ENCODE peak calls at places on chromosomes 12 and 14, in five cellular contexts. J is neuronal stem cell, M is mesenchymal stem cell, C is H1, V is trophoblast cell. A is an unnamed sample.

GRCh38 chr12:130139971-130140547 is 22.2 kb upstream of the FZD10 start:
- DNase-seq in J (no peak), M (peak), C (no peak), V (no peak), A (no peak)

GRCh38 chr12:2183556-2184541 is 131.1 kb downstream of the CACNA1C start:
- DNase-seq in J (peak), M (peak), C (no peak), V (peak), A (no peak)

GRCh38 chr12:46187023-46187422 is 81.8 kb downstream of the SLC38A1 start:
- DNase-seq in J (no peak), M (peak), C (no peak), V (no peak), A (no peak)

GRCh38 chr12:24909667-24910066 is 39.2 kb downstream of the BCAT1 start:
- DNase-seq in J (no peak), M (peak), C (peak), V (peak), A (no peak)

GRCh38 chr12:113184900-113185179 is 438 bp downstream of the DDX54 start:
- DNase-seq in J (peak), M (peak), C (peak), V (peak), A (peak)

GRCh38 chr12:131894313-131894860 is at the start of gene ULK1:
- DNase-seq in J (peak), M (peak), C (peak), V (peak), A (peak)

GRCh38 chr12:22410497-22410896 is 76.0 kb upstream of the ST8SIA1 start:
- DNase-seq in J (no peak), M (no peak), C (no peak), V (peak), A (no peak)

GRCh38 chr14:101065696-101066694 is 162.5 kb upstream of the RTL1 start:
- DNase-seq in J (no peak), M (no peak), C (no peak), V (no peak), A (no peak)

GRCh38 chr14:32947792-32948191 is 9.1 kb downstream of the NPAS3 start:
- DNase-seq in J (no peak), M (no peak), C (no peak), V (peak), A (no peak)

GRCh38 chr12:122227341-122227740 is 1.5 kb upstream of the DIABLO start:
- DNase-seq in J (no peak), M (no peak), C (no peak), V (no peak), A (no peak)

GRCh38 chr12:112992541-112993398 is 14.5 kb downstream of the OAS2 start:
- DNase-seq in J (peak), M (peak), C (peak), V (peak), A (peak)

GRCh38 chr12:31474751-31475150 is 116.2 kb downstream of the DENND5B start:
- DNase-seq in J (no peak), M (no peak), C (no peak), V (no peak), A (no peak)

GRCh38 chr14:50399251-50400032 is 2.8 kb upstream of the CDKL1 start:
- DNase-seq in J (no peak), M (peak), C (no peak), V (no peak), A (no peak)

GRCh38 chr14:103543721-103544626 is 15.0 kb downstream of the TRMT61A start:
- DNase-seq in J (no peak), M (no peak), C (peak), V (no peak), A (no peak)

GRCh38 chr14:100533647-100534485 is 53.4 kb downstream of the BEGAIN start:
- DNase-seq in J (no peak), M (no peak), C (no peak), V (no peak), A (peak)

GRCh38 chr14:61769893-61770292 is 7.7 kb downstream of the SNAPC1 start:
- DNase-seq in J (no peak), M (no peak), C (no peak), V (no peak), A (no peak)

GRCh38 chr12:51087818-51088217 is 4.4 kb upstream of the CSRNP2 start:
- DNase-seq in J (no peak), M (no peak), C (no peak), V (no peak), A (no peak)

GRCh38 chr12:49821375-49822287 is 6.6 kb downstream of the NCKAP5L start:
- DNase-seq in J (no peak), M (no peak), C (no peak), V (peak), A (no peak)

GRCh38 chr12:40515041-40515825 is 177.0 kb upstream of the CNTN1 start:
- DNase-seq in J (no peak), M (no peak), C (no peak), V (no peak), A (no peak)

GRCh38 chr12:91216871-91217270 is 34.3 kb upstream of the DCN start:
- DNase-seq in J (no peak), M (no peak), C (no peak), V (no peak), A (no peak)

GRCh38 chr14:64110832-64111231 is 183.3 kb downstream of the ESR2 start:
- DNase-seq in J (no peak), M (no peak), C (no peak), V (no peak), A (no peak)

GRCh38 chr12:26523708-26524150 is 309.3 kb downstream of the ITPR2 start:
- DNase-seq in J (no peak), M (peak), C (no peak), V (peak), A (no peak)

GRCh38 chr14:36655963-36656768 is 5.5 kb upstream of the PAX9 start:
- DNase-seq in J (no peak), M (peak), C (peak), V (no peak), A (peak)

GRCh38 chr12:100346660-100347059 is 10.2 kb upstream of the SLC17A8 start:
- DNase-seq in J (no peak), M (no peak), C (no peak), V (no peak), A (no peak)

GRCh38 chr12:62861157-62861535 is 73.8 kb downstream of the PPM1H start:
- DNase-seq in J (no peak), M (no peak), C (no peak), V (no peak), A (no peak)

GRCh38 chr12:59040651-59041050 is 120.3 kb upstream of the LRIG3 start:
- DNase-seq in J (peak), M (peak), C (no peak), V (peak), A (no peak)

GRCh38 chr14:25038044-25038668 is 11.8 kb downstream of the STXBP6 start:
- DNase-seq in J (no peak), M (no peak), C (no peak), V (no peak), A (no peak)
- H3K27ac ChIP-seq in J (no peak), M (no peak), C (no peak), V (no peak), A (no peak)

GRCh38 chr12:27554003-27554402 is 30.0 kb downstream of the PPFIBP1 start:
- DNase-seq in J (no peak), M (no peak), C (no peak), V (no peak), A (no peak)

GRCh38 chr12:27554421-27555186 is 30.6 kb downstream of the PPFIBP1 start:
- DNase-seq in J (no peak), M (peak), C (no peak), V (no peak), A (no peak)

GRCh38 chr12:27551172-27551840 is 27.3 kb downstream of the PPFIBP1 start:
- DNase-seq in J (no peak), M (peak), C (no peak), V (no peak), A (no peak)

GRCh38 chr12:27552235-27552634 is 28.2 kb downstream of the PPFIBP1 start:
- DNase-seq in J (no peak), M (no peak), C (no peak), V (no peak), A (no peak)

GRCh38 chr12:27552886-27553560 is 29.0 kb downstream of the PPFIBP1 start:
- DNase-seq in J (no peak), M (peak), C (no peak), V (no peak), A (no peak)
- H2BK12ac ChIP-seq in J (no peak), M (peak), C (no peak), V (no peak), A (no peak)

GRCh38 chr12:127205781-127206535 is 1061.0 kb upstream of the TMEM132C start:
- DNase-seq in J (no peak), M (no peak), C (no peak), V (no peak), A (no peak)
- H3K27ac ChIP-seq in J (no peak), M (no peak), C (no peak), V (no peak), A (no peak)

GRCh38 chr12:12226187-12226586 is 40.7 kb downstream of the LRP6 start:
- DNase-seq in J (no peak), M (no peak), C (no peak), V (peak), A (no peak)

GRCh38 chr12:12229556-12230092 is 37.2 kb downstream of the LRP6 start:
- DNase-seq in J (no peak), M (no peak), C (no peak), V (peak), A (no peak)

GRCh38 chr12:12228402-12228801 is 38.4 kb downstream of the LRP6 start:
- DNase-seq in J (no peak), M (no peak), C (no peak), V (no peak), A (peak)

GRCh38 chr12:12224240-12224940 is 42.5 kb downstream of the LRP6 start:
- DNase-seq in J (no peak), M (peak), C (no peak), V (peak), A (no peak)

GRCh38 chr12:12230275-12230674 is 36.6 kb downstream of the LRP6 start:
- DNase-seq in J (no peak), M (no peak), C (no peak), V (no peak), A (no peak)
- H2BK12ac ChIP-seq in J (no peak), M (no peak), C (no peak), V (no peak), A (no peak)

DNA sequence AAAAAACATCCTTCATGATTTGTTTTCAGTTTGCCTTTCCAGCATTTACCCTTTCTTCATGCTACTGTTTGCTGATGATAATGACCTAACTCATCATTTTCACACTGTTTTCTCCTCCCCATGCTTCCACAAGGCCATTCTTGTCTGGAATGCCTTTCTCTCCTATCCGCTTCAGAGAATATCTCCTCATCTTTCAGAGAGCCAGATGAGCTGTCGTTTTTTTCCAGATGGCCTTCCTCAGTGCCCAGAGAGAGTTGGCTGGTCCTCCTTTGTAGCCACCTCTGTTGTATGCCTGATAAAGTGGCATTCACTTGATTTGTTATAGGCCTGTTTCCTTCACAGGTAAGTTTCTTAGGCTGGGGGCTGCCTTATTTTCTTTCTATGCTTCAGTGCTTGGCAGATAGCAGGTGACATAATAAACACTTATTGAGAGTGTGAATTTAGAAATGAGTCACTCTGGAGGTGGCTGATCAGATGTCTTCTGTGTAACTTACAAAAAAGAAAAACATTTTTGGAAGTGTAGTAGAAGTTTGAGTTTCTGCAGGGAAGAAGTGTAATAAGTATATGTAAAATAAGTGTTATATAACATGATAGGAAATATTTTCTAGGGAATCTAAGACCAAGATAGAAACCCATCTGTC is 174.4 kb downstream of the DACT1 start:
- DNase-seq in J (no peak), M (no peak), C (no peak), V (no peak), A (no peak)
- H3K27ac ChIP-seq in J (no peak), M (no peak), C (no peak), V (no peak), A (no peak)

DNA sequence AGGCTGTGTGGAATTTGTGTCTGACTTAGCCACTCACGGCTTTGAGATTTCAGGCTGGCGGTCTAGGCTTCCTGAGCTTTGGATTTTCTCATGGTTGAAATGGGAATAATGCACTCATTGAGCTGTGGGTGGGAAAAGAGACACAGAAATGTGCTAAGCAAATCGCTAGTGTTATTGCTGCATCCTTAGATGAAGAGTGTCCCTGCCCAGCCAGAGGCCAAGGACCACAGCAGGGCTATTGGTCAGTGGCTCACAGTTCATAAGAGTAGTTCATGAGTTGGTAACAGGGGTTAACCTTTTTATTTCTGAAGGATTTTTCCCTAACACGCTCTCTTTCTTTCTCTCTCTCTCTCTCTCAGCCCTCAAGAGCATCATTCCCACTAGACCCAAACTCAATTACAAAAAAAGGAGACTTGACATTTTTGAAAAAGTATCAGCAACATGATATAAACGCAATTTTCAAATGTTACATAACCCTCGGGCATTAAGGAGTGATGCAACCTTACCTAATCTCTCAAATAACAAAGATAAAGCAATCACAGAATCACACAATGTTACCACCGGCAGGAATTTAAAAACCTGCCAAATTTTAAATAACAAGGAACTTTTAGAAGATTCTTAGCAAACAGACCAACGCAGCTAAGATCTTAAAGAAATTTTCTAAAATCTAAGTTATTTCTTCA is 36.7 kb upstream of the RMST start:
- DNase-seq in J (no peak), M (no peak), C (no peak), V (no peak), A (no peak)
- H2BK12ac ChIP-seq in J (no peak), M (no peak), C (peak), V (no peak), A (no peak)

GRCh38 chr14:68790656-68791077 is 2.2 kb downstream of the ZFP36L1 start:
- DNase-seq in J (no peak), M (no peak), C (peak), V (peak), A (no peak)
- H3K27ac ChIP-seq in J (peak), M (peak), C (no peak), V (peak), A (no peak)

GRCh38 chr12:109268896-109269295 is 40.2 kb downstream of the FOXN4 start:
- DNase-seq in J (no peak), M (no peak), C (no peak), V (no peak), A (no peak)

GRCh38 chr12:109270494-109270893 is 38.6 kb downstream of the FOXN4 start:
- DNase-seq in J (no peak), M (no peak), C (no peak), V (no peak), A (no peak)

GRCh38 chr12:109267361-109267760 is 41.7 kb downstream of the FOXN4 start:
- DNase-seq in J (no peak), M (no peak), C (no peak), V (no peak), A (no peak)

GRCh38 chr12:109271418-109271817 is 37.7 kb downstream of the FOXN4 start:
- DNase-seq in J (no peak), M (no peak), C (no peak), V (no peak), A (no peak)

GRCh38 chr12:109269428-109269827 is 39.7 kb downstream of the FOXN4 start:
- DNase-seq in J (no peak), M (no peak), C (no peak), V (no peak), A (no peak)
- H2BK12ac ChIP-seq in J (no peak), M (no peak), C (no peak), V (no peak), A (no peak)

A was measured in H9.